ENCODE peak calls at places on chromosomes 13 and 19, in seven cellular contexts. Y, K, W, F, X, B and M are unnamed samples. For H3K9me2, the result is how much of the 10 kb centered on the place peaks cover.

GRCh38 chr19:38898788-38899446 is 501 bp downstream of the SIRT2 start:
- DNase-seq in K (peak), F (peak), W (no peak), Y (no peak), B (peak), X (no peak), M (no peak)

GRCh38 chr13:49183672-49184315 is 36.3 kb upstream of the MLNR start:
- DNase-seq in Y (no peak), K (peak), B (peak), X (no peak), F (no peak), W (no peak), M (peak)

GRCh38 chr19:58367698-58368454 is 5.3 kb upstream of the ZNF497 start:
- DNase-seq in X (peak), K (no peak), Y (no peak), F (no peak), B (no peak), W (no peak), M (no peak)

GRCh38 chr13:75724742-75725504 is 88.8 kb downstream of the LMO7 start:
- DNase-seq in X (no peak), F (no peak), B (no peak), W (no peak), K (peak), Y (no peak), M (no peak)

GRCh38 chr19:45876411-45877197 is 9.3 kb downstream of the IRF2BP1 start:
- DNase-seq in K (no peak), Y (peak), F (peak), X (peak), W (no peak), B (peak), M (no peak)

GRCh38 chr13:98821372-98822237 is 69.1 kb upstream of the SLC15A1 start:
- DNase-seq in X (peak), B (peak), W (no peak), Y (peak), K (no peak), F (peak), M (no peak)

GRCh38 chr13:95533545-95534135 is 18.9 kb upstream of the CLDN10 start:
- DNase-seq in F (peak), Y (no peak), W (no peak), X (no peak), B (no peak), K (no peak), M (no peak)

GRCh38 chr13:94390881-94391280 is 88.6 kb downstream of the DCT start:
- DNase-seq in K (no peak), X (no peak), F (no peak), Y (no peak), W (no peak), B (peak), M (no peak)

GRCh38 chr13:103960011-103960410 is 893.8 kb upstream of the SLC10A2 start:
- DNase-seq in W (no peak), F (no peak), K (no peak), B (no peak), Y (no peak), X (no peak), M (no peak)

GRCh38 chr13:80139196-80139595 is 201.7 kb downstream of the SPRY2 start:
- DNase-seq in K (peak), X (no peak), Y (no peak), B (no peak), W (no peak), F (no peak), M (no peak)

GRCh38 chr19:46133777-46134231 is 9.3 kb upstream of the IGFL3 start:
- DNase-seq in X (no peak), F (peak), K (no peak), Y (no peak), B (no peak), W (no peak), M (no peak)

GRCh38 chr13:75492389-75492788 is 10.4 kb upstream of the TBC1D4 start:
- DNase-seq in B (peak), K (no peak), W (no peak), X (no peak), F (no peak), Y (no peak), M (no peak)

GRCh38 chr13:46181799-46182490 is at the start of gene LCP1:
- DNase-seq in Y (peak), X (no peak), W (no peak), B (no peak), F (peak), K (peak), M (peak)

GRCh38 chr19:33054623-33055022 is 10.1 kb downstream of the RHPN2 start:
- DNase-seq in X (no peak), Y (peak), K (peak), F (no peak), B (no peak), W (peak), M (peak)

GRCh38 chr13:20495087-20496023 is 30.3 kb downstream of the CRYL1 start:
- DNase-seq in B (peak), F (peak), Y (peak), K (peak), X (peak), W (peak), M (peak)

GRCh38 chr19:41700381-41701195 is 7.8 kb upstream of the CEACAM5 start:
- DNase-seq in B (no peak), Y (no peak), K (no peak), F (no peak), W (no peak), X (no peak), M (no peak)

GRCh38 chr13:61728468-61728867 is 312.8 kb upstream of the PCDH20 start:
- DNase-seq in F (no peak), X (peak), B (no peak), Y (peak), K (no peak), W (no peak), M (no peak)

GRCh38 chr13:64248371-64249065 is 2832.9 kb upstream of the PCDH20 start:
- DNase-seq in X (no peak), W (no peak), F (no peak), Y (no peak), B (no peak), K (no peak), M (no peak)

GRCh38 chr19:32858559-32858958 is 11.0 kb downstream of the SLC7A9 start:
- DNase-seq in X (no peak), K (no peak), Y (no peak), W (no peak), F (no peak), B (no peak), M (no peak)

GRCh38 chr19:33719366-33720154 is 77.1 kb upstream of the KCTD15 start:
- DNase-seq in W (no peak), X (no peak), Y (no peak), F (no peak), K (no peak), B (no peak), M (no peak)

GRCh38 chr19:1992759-1993260 is 22.7 kb downstream of the BTBD2 start:
- DNase-seq in F (peak), B (peak), X (peak), Y (peak), W (no peak), K (peak), M (no peak)

DNA sequence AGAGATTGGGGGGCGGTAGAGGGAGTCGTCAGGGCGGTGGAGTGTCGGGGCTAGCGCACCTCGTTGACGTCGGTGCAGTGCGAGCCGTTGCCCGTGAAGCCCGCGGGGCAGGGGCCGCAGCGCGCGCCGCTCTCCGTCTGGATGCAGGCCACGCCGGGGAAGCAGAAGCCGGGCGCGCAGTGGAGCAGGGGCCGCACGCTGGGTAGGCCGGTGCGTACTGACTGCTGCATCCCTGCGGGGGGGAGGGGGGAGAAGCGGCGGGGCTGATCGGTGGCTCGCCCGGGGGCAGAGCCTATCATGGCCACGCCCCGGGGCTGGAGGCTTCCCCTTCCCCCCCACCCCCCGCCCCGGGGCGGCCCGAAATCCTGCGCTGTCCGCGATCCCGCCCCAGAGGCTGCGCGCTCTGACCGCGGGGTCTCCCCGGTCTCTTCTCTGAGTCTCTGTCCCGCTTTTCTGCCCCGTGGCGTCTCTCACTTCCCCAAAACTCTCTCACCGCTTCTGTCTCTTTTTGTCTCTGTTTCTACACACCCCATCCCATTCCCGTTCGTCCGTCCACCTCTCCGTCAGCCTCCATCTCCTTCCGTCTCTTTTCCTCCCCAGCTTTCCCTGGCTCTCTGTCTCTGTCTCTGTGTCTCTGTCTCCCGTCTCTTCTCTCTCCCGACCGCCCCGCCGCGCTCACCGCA is 1.1 kb downstream of the COMP start:
- DNase-seq in B (peak), X (peak), K (no peak), Y (peak), W (no peak), F (peak), M (no peak)
- H3K9me2 ChIP-seq in B (under half), X (under half), K (under half), Y (under half), W (under half), F (under half), M (under half)

GRCh38 chr19:6610934-6611370 is 20.0 kb upstream of the CD70 start:
- DNase-seq in B (peak), K (peak), F (no peak), Y (no peak), X (no peak), W (peak), M (no peak)

GRCh38 chr19:6617374-6617773 is 26.4 kb upstream of the CD70 start:
- DNase-seq in W (no peak), B (no peak), F (no peak), K (no peak), X (no peak), Y (no peak), M (no peak)

GRCh38 chr19:6611441-6611852 is 20.5 kb upstream of the CD70 start:
- DNase-seq in Y (no peak), K (peak), X (no peak), F (no peak), W (no peak), B (peak), M (no peak)

GRCh38 chr19:6613711-6614110 is 22.8 kb upstream of the CD70 start:
- DNase-seq in X (no peak), F (no peak), Y (no peak), B (peak), W (no peak), K (peak), M (no peak)

DNA sequence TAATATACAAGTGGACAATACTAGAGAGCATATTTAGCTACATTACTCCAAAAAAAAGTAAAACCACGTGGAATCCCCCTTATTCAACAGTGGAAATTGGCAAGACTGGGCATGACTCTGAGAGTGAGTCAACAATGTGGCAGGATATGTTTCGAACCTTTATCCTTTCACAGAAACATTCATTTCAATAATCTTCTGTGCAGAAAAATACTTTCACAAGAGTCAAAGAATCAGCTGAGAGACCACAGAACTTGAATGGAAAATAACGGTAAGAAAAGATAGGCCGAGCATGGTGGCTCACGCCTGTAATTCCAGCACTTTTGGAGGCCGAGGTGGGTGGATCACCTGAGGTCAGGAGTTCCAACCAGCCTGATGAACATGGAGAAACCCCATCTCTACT is 25.1 kb upstream of the CD70 start:
- DNase-seq in X (no peak), Y (no peak), F (no peak), B (peak), W (no peak), K (peak), M (no peak)
- H3K4me2 ChIP-seq in X (peak), Y (no peak), F (no peak), B (no peak), W (no peak), K (no peak), M (no peak)

GRCh38 chr19:30788105-30788765 is 416.1 kb downstream of the ZNF536 start:
- DNase-seq in K (no peak), W (no peak), Y (no peak), B (no peak), F (no peak), X (no peak), M (no peak)
- H3K9me2 ChIP-seq in K (under half), W (under half), Y (under half), B (under half), F (under half), X (under half), M (under half)

DNA sequence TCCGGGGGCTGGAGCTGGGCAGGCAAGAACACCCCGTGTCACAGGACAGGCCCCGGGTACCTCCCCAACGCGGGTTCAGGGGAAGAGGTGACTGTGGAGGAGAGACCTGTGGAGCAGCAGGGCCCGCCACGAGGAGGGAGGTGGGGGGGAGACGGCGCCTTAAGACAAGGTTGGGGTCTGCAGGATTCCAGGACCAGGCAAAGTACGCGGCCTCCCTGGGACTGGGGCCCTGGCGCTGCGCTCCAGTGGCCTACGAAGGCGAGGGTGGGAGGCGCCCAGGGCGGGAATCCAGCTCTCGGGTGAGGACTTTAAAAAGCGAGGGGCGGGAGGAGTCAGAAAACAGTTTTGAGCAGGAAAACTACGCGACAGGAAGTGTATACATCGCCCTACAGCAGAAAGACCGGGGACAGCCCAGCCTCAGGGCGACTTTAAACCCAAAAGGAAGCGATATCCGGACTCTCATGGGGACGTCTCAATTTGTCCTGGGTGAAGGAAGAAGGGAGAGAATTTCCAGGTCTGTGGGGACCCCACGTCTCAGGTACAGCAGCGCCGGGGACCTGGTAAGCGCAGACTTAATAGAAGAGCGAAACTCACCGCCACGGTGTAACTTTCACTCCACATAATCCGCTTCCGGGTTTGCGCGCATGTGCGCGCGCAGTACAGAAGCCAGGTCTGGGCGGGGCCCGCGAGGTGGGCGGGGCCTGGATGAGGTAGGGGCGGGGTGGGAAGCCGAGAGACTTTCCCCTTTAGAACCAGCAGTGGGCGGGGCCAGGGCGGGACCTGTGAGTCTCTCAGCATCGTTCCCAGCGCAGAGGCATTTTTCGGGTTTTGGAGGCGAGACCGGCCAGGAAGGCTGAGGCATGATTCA is at the start of gene ZNF83:
- DNase-seq in K (peak), Y (peak), F (peak), X (peak), B (peak), W (peak), M (peak)
- H3K4me2 ChIP-seq in K (peak), Y (peak), F (peak), X (peak), B (peak), W (peak), M (peak)

DNA sequence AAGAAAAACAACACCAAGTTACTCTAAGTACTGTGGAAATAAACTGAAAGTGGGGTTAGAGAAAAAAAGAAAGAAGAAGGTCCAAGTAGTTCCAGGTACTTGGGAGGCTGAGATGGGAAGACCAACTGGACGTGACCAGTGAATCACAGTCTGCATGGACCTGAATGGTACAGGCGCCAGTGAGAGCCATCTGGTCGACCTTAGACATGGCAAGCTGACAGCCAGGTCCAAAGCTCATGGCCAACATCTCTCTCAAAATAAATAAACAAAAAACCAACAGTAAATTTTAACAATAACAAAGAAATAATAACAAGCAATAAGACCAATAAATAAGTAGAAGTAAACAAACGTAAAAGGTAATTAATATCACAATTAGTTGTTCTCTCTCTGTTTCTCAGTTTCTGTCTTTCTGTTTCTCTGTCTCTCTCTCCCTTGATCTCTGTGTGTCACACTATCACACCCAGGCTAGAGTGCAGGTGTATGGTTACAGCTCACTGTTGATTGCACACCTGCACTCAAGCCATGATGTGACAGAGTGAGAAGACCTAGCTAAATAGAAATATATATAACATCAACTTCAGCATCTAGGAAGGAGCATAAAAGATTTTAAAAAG is 31.6 kb upstream of the ZNF724 start:
- DNase-seq in B (no peak), W (no peak), F (no peak), Y (no peak), K (no peak), X (no peak), M (no peak)
- H3K9me2 ChIP-seq in B (under half), W (under half), F (under half), Y (under half), K (under half), X (under half), M (under half)